ENCODE peak calls at places on chromosomes 4 and X, in nine cellular contexts. H, Z, B, K, Y, D, V, X and O are unnamed samples.

GRCh38 chr4:67054901-67055300 is 490.4 kb downstream of the CENPC start:
- DNase-seq in H (no peak), Z (no peak), B (no peak), K (no peak), Y (no peak), D (no peak), V (no peak), X (no peak), O (no peak)

GRCh38 chrX:26375346-26375745 is 159.4 kb downstream of the MAGEB5 start:
- DNase-seq in H (no peak), Z (no peak), B (no peak), K (no peak), Y (no peak), D (no peak), V (no peak), X (no peak), O (no peak)

GRCh38 chrX:2650865-2651264 is 40.2 kb upstream of the CD99 start:
- DNase-seq in H (no peak), Z (no peak), B (no peak), K (peak), Y (no peak), D (no peak), V (no peak), X (no peak), O (no peak)

GRCh38 chrX:129652565-129653169 is 2.1 kb downstream of the APLN start:
- DNase-seq in H (no peak), Z (peak), B (no peak), K (no peak), Y (no peak), D (no peak), V (no peak), X (no peak), O (no peak)

GRCh38 chr4:148790691-148791090 is 348.5 kb upstream of the NR3C2 start:
- DNase-seq in H (no peak), Z (no peak), B (no peak), K (no peak), Y (no peak), D (no peak), V (no peak), X (no peak), O (no peak)

GRCh38 chr4:170698334-170698733 is 608.6 kb upstream of the AADAT start:
- DNase-seq in H (no peak), Z (no peak), B (no peak), K (no peak), Y (no peak), D (no peak), V (no peak), X (no peak), O (no peak)

GRCh38 chr4:53943345-53944085 is 120.9 kb downstream of the CHIC2 start:
- DNase-seq in H (no peak), Z (no peak), B (no peak), K (peak), Y (no peak), D (no peak), V (peak), X (no peak), O (peak)

GRCh38 chr4:166972071-166972470 is 262.2 kb downstream of the SPOCK3 start:
- DNase-seq in H (no peak), Z (no peak), B (no peak), K (peak), Y (no peak), D (no peak), V (no peak), X (no peak), O (peak)

GRCh38 chr4:85784947-85785346 is 310.0 kb downstream of the ARHGAP24 start:
- DNase-seq in H (no peak), Z (no peak), B (no peak), K (no peak), Y (no peak), D (no peak), V (no peak), X (no peak), O (no peak)

GRCh38 chrX:97860206-97860605 is 976.5 kb downstream of the RPA4 start:
- DNase-seq in H (no peak), Z (no peak), B (no peak), K (no peak), Y (no peak), D (no peak), V (no peak), X (no peak), O (no peak)

GRCh38 chr4:5051692-5052423 is 578 bp downstream of the STK32B start:
- DNase-seq in H (peak), Z (no peak), B (peak), K (peak), Y (peak), D (no peak), V (no peak), X (no peak), O (peak)

GRCh38 chrX:120015145-120016067 is 62.1 kb downstream of the RHOXF2B start:
- DNase-seq in H (no peak), Z (no peak), B (peak), K (no peak), Y (peak), D (no peak), V (no peak), X (no peak), O (peak)

GRCh38 chrX:68848189-68848940 is 19.5 kb downstream of the EFNB1 start:
- DNase-seq in H (no peak), Z (no peak), B (no peak), K (no peak), Y (no peak), D (no peak), V (no peak), X (no peak), O (no peak)

GRCh38 chr4:4866124-4866832 is 6.8 kb downstream of the MSX1 start:
- DNase-seq in H (peak), Z (no peak), B (no peak), K (no peak), Y (no peak), D (no peak), V (no peak), X (peak), O (no peak)

GRCh38 chrX:69076084-69076483 is 89.2 kb downstream of the PJA1 start:
- DNase-seq in H (no peak), Z (no peak), B (no peak), K (no peak), Y (no peak), D (no peak), V (no peak), X (no peak), O (no peak)

GRCh38 chr4:65007841-65008439 is 598.7 kb upstream of the TECRL start:
- DNase-seq in H (no peak), Z (no peak), B (no peak), K (peak), Y (peak), D (no peak), V (no peak), X (peak), O (peak)

GRCh38 chrX:123489011-123489410 is 243.8 kb downstream of the THOC2 start:
- DNase-seq in H (no peak), Z (no peak), B (no peak), K (no peak), Y (no peak), D (no peak), V (no peak), X (no peak), O (no peak)

GRCh38 chr4:132809298-132810032 is 339.6 kb upstream of the PCDH10 start:
- DNase-seq in H (no peak), Z (no peak), B (no peak), K (no peak), Y (no peak), D (no peak), V (no peak), X (no peak), O (no peak)

GRCh38 chr4:77817304-77818076 is 1.7 kb downstream of the CNOT6L start:
- DNase-seq in H (no peak), Z (no peak), B (no peak), K (no peak), Y (no peak), D (no peak), V (no peak), X (no peak), O (peak)